ENCODE peak calls at places on chromosomes 3 and 15, in four cellular contexts. F is NCI-H2081; X is HEK293T; A is activated CD8-positive, alpha-beta memory T cell treated with anti-CD3 and anti-CD28 coated beads for 24 hours. I is an unnamed sample.

GRCh38 chr3:109678600-109678999 is 341.3 kb upstream of the DPPA4 start:
- DNase-seq in A (no peak), F (no peak), X (no peak), I (no peak)

GRCh38 chr3:89490129-89490528 is 382.7 kb downstream of the EPHA3 start:
- DNase-seq in X (no peak), F (no peak), A (no peak), I (no peak)

GRCh38 chr3:53170325-53171108 is 9.5 kb downstream of the PRKCD start:
- DNase-seq in X (no peak), A (no peak), F (no peak), I (no peak)

GRCh38 chr3:141051641-141052569 is 758 bp downstream of the SPSB4 start:
- DNase-seq in F (peak), A (no peak), X (peak), I (no peak)

GRCh38 chr3:170353485-170353884 is 4.0 kb upstream of the SKIL start:
- DNase-seq in A (no peak), X (no peak), F (no peak), I (no peak)

GRCh38 chr3:140942221-140943104 is 827 bp downstream of the SLC25A36 start:
- DNase-seq in F (peak), X (peak), A (peak), I (peak)

GRCh38 chr3:13475871-13476590 is 4.1 kb upstream of the HDAC11 start:
- DNase-seq in X (no peak), F (no peak), A (no peak), I (peak)

GRCh38 chr15:38069506-38069905 is 135.1 kb downstream of the TMCO5A start:
- DNase-seq in F (peak), A (no peak), X (no peak), I (peak)

GRCh38 chr3:10722921-10723320 is 93.1 kb upstream of the SLC6A11 start:
- DNase-seq in A (no peak), X (no peak), F (no peak), I (no peak)

GRCh38 chr3:105823149-105823866 is 45.5 kb downstream of the CBLB start:
- DNase-seq in X (no peak), F (no peak), A (no peak), I (peak)

GRCh38 chr15:95226835-95227234 is 995.5 kb downstream of the MCTP2 start:
- DNase-seq in A (no peak), F (no peak), X (no peak), I (no peak)

GRCh38 chr15:60652870-60653269 is 173.9 kb upstream of the ICE2 start:
- DNase-seq in A (no peak), F (peak), X (no peak), I (no peak)

GRCh38 chr15:78415284-78415683 is 22.7 kb upstream of the IREB2 start:
- DNase-seq in X (peak), A (no peak), F (peak), I (peak)

GRCh38 chr3:42055291-42055690 is 35.9 kb upstream of the TRAK1 start:
- DNase-seq in A (no peak), X (no peak), F (no peak), I (peak)

GRCh38 chr3:29486087-29486486 is 205.2 kb downstream of the RBMS3 start:
- DNase-seq in A (no peak), X (no peak), F (no peak), I (peak)

GRCh38 chr15:67824900-67825879 is at the start of gene SKOR1:
- DNase-seq in F (no peak), A (peak), X (no peak), I (peak)

GRCh38 chr3:49134471-49135265 is 1.8 kb upstream of the LAMB2 start:
- DNase-seq in A (no peak), X (no peak), F (no peak), I (no peak)

GRCh38 chr3:45929042-45929679 is 14.1 kb upstream of the CXCR6 start:
- DNase-seq in F (peak), A (peak), X (peak), I (peak)

GRCh38 chr15:77790481-77790880 is 157.8 kb upstream of the LINGO1 start:
- DNase-seq in A (no peak), F (no peak), X (no peak), I (no peak)

GRCh38 chr3:95705786-95706418 is 1108.5 kb upstream of the EPHA6 start:
- DNase-seq in X (no peak), A (no peak), F (no peak), I (no peak)

GRCh38 chr3:172317984-172318383 is 130.3 kb downstream of the GHSR start:
- DNase-seq in X (no peak), F (peak), A (no peak), I (peak)

GRCh38 chr3:14042680-14043079 is 82.0 kb downstream of the CHCHD4 start:
- DNase-seq in X (no peak), F (no peak), A (no peak), I (peak)

GRCh38 chr3:134517796-134518195 is 31.9 kb downstream of the CEP63 start:
- DNase-seq in X (no peak), F (no peak), A (no peak), I (peak)

GRCh38 chr15:60932051-60932915 is 296.8 kb downstream of the RORA start:
- DNase-seq in A (peak), F (no peak), X (no peak), I (peak)

GRCh38 chr3:12999147-13000140 is 73.8 kb downstream of the IQSEC1 start:
- DNase-seq in X (no peak), F (no peak), A (no peak), I (no peak)

I was measured in GM23248.